ENCODE peak calls at places on chromosomes 12 and 14, in five cellular contexts. Z is WTC11, R is GM12878, C is HepG2, M is K562. V is an unnamed sample.

GRCh38 chr12:89370850-89371249 is 18.5 kb upstream of the DUSP6 start:
- DNase-seq in R (no peak), M (no peak), C (no peak), Z (no peak), V (no peak)

GRCh38 chr14:68598621-68599447 is 194.0 kb downstream of the ZFP36L1 start:
- DNase-seq in M (no peak), Z (no peak), C (peak), R (no peak), V (peak)

GRCh38 chr12:10033783-10034381 is 3.4 kb downstream of the CLEC9A start:
- DNase-seq in R (no peak), M (no peak), Z (no peak), C (no peak), V (no peak)

GRCh38 chr14:23571701-23572523 is 4.3 kb upstream of the AP1G2 start:
- DNase-seq in C (no peak), Z (no peak), R (no peak), M (no peak), V (no peak)

GRCh38 chr14:63867926-63868921 is 15.4 kb downstream of the SYNE2 start:
- DNase-seq in M (no peak), R (peak), C (no peak), Z (no peak), V (no peak)

GRCh38 chr12:68899251-68899771 is 33.7 kb downstream of the CPM start:
- DNase-seq in M (no peak), Z (no peak), R (no peak), C (peak), V (peak)

GRCh38 chr12:115916910-115917668 is 360.4 kb downstream of the MED13L start:
- DNase-seq in M (peak), C (peak), R (no peak), Z (peak), V (peak)

GRCh38 chr12:78385541-78385940 is 479.0 kb upstream of the SYT1 start:
- DNase-seq in R (no peak), C (no peak), M (no peak), Z (no peak), V (no peak)

GRCh38 chr12:84276215-84276614 is 636.4 kb downstream of the SLC6A15 start:
- DNase-seq in M (no peak), R (no peak), Z (no peak), C (no peak), V (no peak)

GRCh38 chr14:24409217-24409616 is 10.4 kb downstream of the NYNRIN start:
- DNase-seq in R (no peak), M (no peak), C (no peak), Z (no peak), V (no peak)

GRCh38 chr12:93221841-93222240 is 155.9 kb upstream of the NUDT4 start:
- DNase-seq in Z (no peak), C (peak), M (no peak), R (no peak), V (no peak)

GRCh38 chr12:67415473-67415872 is 146.3 kb downstream of the CAND1 start:
- DNase-seq in R (no peak), Z (peak), M (no peak), C (peak), V (peak)

GRCh38 chr12:91139264-91139663 is 28.0 kb upstream of the LUM start:
- DNase-seq in C (no peak), R (no peak), Z (no peak), M (no peak), V (no peak)
- TF ChIP-seq ESRRA in C (no peak), R (no peak), Z (no peak), M (no peak), V (no peak)

GRCh38 chr12:131980263-131980662 is 30.5 kb downstream of the EP400 start:
- DNase-seq in M (no peak), Z (no peak), R (no peak), C (no peak), V (no peak)
- TF ChIP-seq ESRRA in M (no peak), Z (no peak), R (no peak), C (no peak), V (no peak)

GRCh38 chr12:131621701-131622421 is 89.0 kb upstream of the SFSWAP start:
- DNase-seq in R (no peak), C (no peak), M (no peak), Z (no peak), V (no peak)
- TF ChIP-seq ESRRA in R (no peak), C (no peak), M (no peak), Z (no peak), V (no peak)

GRCh38 chr14:91244501-91244901 is at the start of gene GPR68:
- DNase-seq in M (no peak), R (no peak), C (no peak), Z (peak), V (no peak)
- TF ChIP-seq ESRRA in M (no peak), R (no peak), C (no peak), Z (no peak), V (no peak)

GRCh38 chr12:50039151-50039835 is 14.0 kb upstream of the RACGAP1 start:
- DNase-seq in Z (peak), M (peak), R (no peak), C (peak), V (peak)
- TF ChIP-seq ESRRA in Z (no peak), M (no peak), R (no peak), C (no peak), V (no peak)

GRCh38 chr12:23236056-23236455 is 611.1 kb downstream of the ETNK1 start:
- DNase-seq in C (peak), Z (no peak), R (no peak), M (no peak), V (no peak)

GRCh38 chr12:23238957-23239356 is 614.0 kb downstream of the ETNK1 start:
- DNase-seq in C (no peak), M (no peak), Z (no peak), R (no peak), V (no peak)

DNA sequence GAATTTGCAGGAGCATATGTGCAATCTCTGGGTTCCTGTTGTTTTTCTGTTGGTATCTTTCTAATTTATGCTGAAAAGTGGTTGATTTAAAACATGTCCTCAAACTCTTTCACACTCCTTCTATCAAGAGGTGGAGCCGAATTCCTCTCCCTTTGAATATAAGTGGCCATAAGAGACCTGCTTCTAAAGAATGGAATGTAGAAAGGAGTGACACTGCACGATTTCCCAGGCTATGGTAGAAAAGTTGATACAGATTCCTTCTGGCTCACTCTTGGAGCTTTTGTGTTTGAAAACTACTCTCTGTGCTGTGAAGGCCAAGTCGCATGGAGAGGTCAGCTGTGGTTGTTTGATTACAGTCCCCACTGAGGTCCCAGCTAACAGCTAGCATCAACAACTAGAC is 613.2 kb downstream of the ETNK1 start:
- DNase-seq in Z (no peak), R (no peak), M (no peak), C (no peak), V (no peak)
- TF ChIP-seq ESRRA in Z (no peak), R (no peak), M (no peak), C (no peak), V (no peak)

GRCh38 chr12:27206801-27207502 is 37.1 kb upstream of the STK38L start:
- DNase-seq in R (no peak), Z (no peak), M (no peak), C (no peak), V (no peak)

GRCh38 chr12:27209257-27209910 is 34.7 kb upstream of the STK38L start:
- DNase-seq in Z (no peak), C (no peak), M (no peak), R (no peak), V (no peak)

GRCh38 chr12:27210187-27210586 is 33.9 kb upstream of the STK38L start:
- DNase-seq in C (no peak), R (no peak), Z (no peak), M (no peak), V (no peak)

GRCh38 chr12:27208414-27208750 is 35.7 kb upstream of the STK38L start:
- DNase-seq in C (no peak), M (no peak), Z (no peak), R (no peak), V (no peak)

GRCh38 chr12:27207626-27208413 is 36.3 kb upstream of the STK38L start:
- DNase-seq in R (peak), M (no peak), C (no peak), Z (no peak), V (no peak)
- TF ChIP-seq ESRRA in R (no peak), M (no peak), C (no peak), Z (no peak), V (no peak)

DNA sequence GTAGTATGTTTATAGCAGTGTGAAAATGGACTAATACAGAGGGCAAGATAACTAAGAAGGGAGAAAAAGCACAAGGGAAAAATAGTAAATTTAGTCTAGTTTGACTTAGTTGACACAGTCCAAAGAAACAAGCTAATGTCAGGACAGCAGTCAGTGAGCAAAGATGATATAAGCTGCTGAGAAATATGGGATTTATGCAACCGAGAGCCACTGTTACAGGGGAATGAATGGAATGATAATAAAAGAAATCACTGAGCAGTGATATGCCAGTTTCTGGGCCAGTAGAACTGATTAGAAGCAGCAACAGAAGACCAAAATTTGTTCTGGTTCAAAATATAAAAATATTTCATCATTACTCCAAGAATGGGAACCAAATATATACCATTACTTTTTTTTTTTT is 60.1 kb downstream of the R3HDM2 start:
- DNase-seq in M (no peak), R (no peak), C (no peak), Z (no peak), V (no peak)
- TF ChIP-seq ESRRA in M (no peak), R (no peak), C (no peak), Z (no peak), V (no peak)

GRCh38 chr12:26204612-26205289 is 9.4 kb downstream of the SSPN start:
- DNase-seq in R (no peak), C (no peak), M (no peak), Z (no peak), V (no peak)
- TF ChIP-seq ESRRA in R (no peak), C (no peak), M (no peak), Z (no peak), V (no peak)